ENCODE peak calls at places on chromosomes 4 and X, in nine cellular contexts. T is pancreas, M is MM.1S, X is cardiac fibroblast, Z is WERI-Rb-1, K is left lung, R is AG09309, C is suprapubic skin, B is kidney epithelial cell. Q is an unnamed sample.

GRCh38 chr4:41304221-41304620 is 47.5 kb downstream of the UCHL1 start:
- DNase-seq in T (no peak), M (no peak), X (no peak), Z (no peak), K (no peak), R (no peak), C (no peak), B (no peak), Q (no peak)

GRCh38 chr4:77052352-77052751 is 23.4 kb downstream of the CCNI start:
- DNase-seq in T (peak; percentile 61), M (peak; percentile 46), X (peak; percentile 49), Z (peak; percentile 67), K (no peak), R (no peak), C (no peak), B (no peak), Q (no peak)

GRCh38 chr4:16264798-16265197 is 38.5 kb upstream of the TAPT1 start:
- DNase-seq in T (no peak), M (peak; percentile 55), X (peak; percentile 71), Z (no peak), K (no peak), R (peak; percentile 10), C (no peak), B (no peak), Q (peak; percentile 31)

GRCh38 chr4:77015390-77015789 is 60.4 kb downstream of the CCNI start:
- DNase-seq in T (no peak), M (no peak), X (no peak), Z (no peak), K (no peak), R (no peak), C (no peak), B (no peak), Q (no peak)

GRCh38 chr4:7150083-7150635 is 42.2 kb upstream of the SORCS2 start:
- DNase-seq in T (no peak), M (no peak), X (no peak), Z (no peak), K (no peak), R (no peak), C (no peak), B (no peak), Q (no peak)

GRCh38 chrX:9465380-9466114 is 689 bp downstream of the TBL1X start:
- DNase-seq in T (no peak), M (peak; percentile 27), X (peak; percentile 6), Z (no peak), K (peak; percentile 77), R (no peak), C (no peak), B (no peak), Q (no peak)

GRCh38 chr4:118712872-118713271 is 27.7 kb downstream of the METTL14 start:
- DNase-seq in T (no peak), M (no peak), X (no peak), Z (no peak), K (no peak), R (no peak), C (no peak), B (no peak), Q (no peak)

GRCh38 chr4:101850698-101851097 is 60.2 kb downstream of the BANK1 start:
- DNase-seq in T (no peak), M (no peak), X (no peak), Z (no peak), K (no peak), R (no peak), C (no peak), B (no peak), Q (no peak)

GRCh38 chr4:15587649-15588048 is 67.5 kb downstream of the FBXL5 start:
- DNase-seq in T (no peak), M (no peak), X (peak; percentile 74), Z (no peak), K (no peak), R (no peak), C (no peak), B (no peak), Q (no peak)

GRCh38 chrX:111169141-111169540 is 73.2 kb downstream of the PAK3 start:
- DNase-seq in T (no peak), M (no peak), X (no peak), Z (no peak), K (no peak), R (no peak), C (no peak), B (no peak), Q (no peak)

GRCh38 chr4:2672700-2673099 is 83.4 kb downstream of the TNIP2 start:
- DNase-seq in T (no peak), M (no peak), X (no peak), Z (no peak), K (no peak), R (no peak), C (no peak), B (no peak), Q (no peak)

GRCh38 chrX:148043456-148043855 is 62.3 kb downstream of the FMR1NB start:
- DNase-seq in T (no peak), M (no peak), X (peak; percentile 7), Z (no peak), K (no peak), R (no peak), C (no peak), B (peak; percentile 18), Q (no peak)

GRCh38 chr4:88623097-88623496 is 30.8 kb downstream of the HERC3 start:
- DNase-seq in T (no peak), M (no peak), X (peak; percentile 55), Z (no peak), K (no peak), R (peak; percentile 89), C (no peak), B (no peak), Q (no peak)

GRCh38 chrX:18873189-18873791 is 110.6 kb downstream of the PHKA2 start:
- DNase-seq in T (no peak), M (no peak), X (peak; percentile 71), Z (no peak), K (no peak), R (peak; percentile 32), C (no peak), B (no peak), Q (no peak)

GRCh38 chrX:83008415-83008814 is 499.7 kb upstream of the POU3F4 start:
- DNase-seq in T (no peak), M (peak; percentile 33), X (no peak), Z (no peak), K (no peak), R (no peak), C (no peak), B (no peak), Q (no peak)

GRCh38 chr4:171181090-171181489 is 632.1 kb upstream of the GALNTL6 start:
- DNase-seq in T (no peak), M (no peak), X (no peak), Z (no peak), K (no peak), R (no peak), C (no peak), B (no peak), Q (no peak)

DNA sequence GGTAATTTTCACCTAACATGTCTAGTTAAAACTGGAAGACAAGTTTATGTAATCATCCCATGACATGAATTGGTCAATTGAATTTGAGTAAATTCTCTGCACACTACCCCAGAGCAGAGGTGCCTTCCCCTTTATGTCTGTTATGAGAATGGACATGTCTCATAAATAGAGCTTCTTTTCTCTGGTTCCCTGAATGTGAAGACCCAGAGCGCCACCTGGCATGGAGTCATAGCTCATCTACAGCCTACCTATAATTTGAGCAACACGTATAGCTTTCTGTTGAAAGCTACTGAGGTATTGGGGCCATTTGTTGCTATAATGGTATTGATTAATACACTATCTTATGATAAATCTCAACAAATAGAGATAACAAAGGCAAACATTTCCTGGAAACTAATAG is 626.5 kb upstream of the GALNTL6 start:
- DNase-seq in T (peak; percentile 44), M (peak; percentile 9), X (no peak), Z (peak; percentile 39), K (no peak), R (no peak), C (no peak), B (no peak), Q (no peak)
- TF ChIP-seq CTCF in T (no peak), M (no peak), X (no peak), Z (peak; percentile 23), K (no peak), R (no peak), C (no peak), B (no peak), Q (peak; percentile 12)

DNA sequence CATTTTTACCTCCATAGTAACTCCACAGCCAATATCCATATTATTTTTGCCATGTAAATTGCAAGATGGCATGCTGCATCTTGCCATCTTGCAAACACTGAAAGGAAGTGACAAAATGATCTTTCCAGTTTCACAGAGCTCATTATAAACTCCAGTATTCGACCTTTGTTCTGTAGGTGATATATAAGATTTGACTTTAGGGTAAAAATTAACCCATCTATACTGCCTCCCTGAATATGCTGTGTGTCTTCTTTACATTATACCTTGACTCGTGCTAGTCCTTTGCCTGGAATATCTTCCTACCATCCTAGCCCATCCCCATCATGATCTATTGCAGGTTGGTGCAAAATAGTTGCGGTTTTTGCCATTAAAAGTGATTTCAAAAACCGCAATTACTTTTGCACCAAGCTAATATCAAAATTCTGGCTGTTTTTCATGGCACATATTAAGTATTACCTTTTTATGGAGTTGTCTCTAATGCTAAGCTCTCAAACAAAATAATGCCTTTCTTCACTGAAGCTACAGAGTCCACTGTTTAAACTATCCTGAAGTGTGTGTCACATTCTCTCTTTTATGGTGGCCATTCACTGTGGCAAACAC is 161.1 kb downstream of the PCDH19 start:
- DNase-seq in T (no peak), M (no peak), X (no peak), Z (no peak), K (no peak), R (no peak), C (no peak), B (no peak), Q (no peak)
- H3K4me3 ChIP-seq in T (no peak overlapping the region), M (no peak overlapping the region), X (no peak overlapping the region), Z (no peak overlapping the region), K (no peak overlapping the region), R (no peak overlapping the region), C (no peak overlapping the region), B (no peak overlapping the region), Q (no peak overlapping the region)

DNA sequence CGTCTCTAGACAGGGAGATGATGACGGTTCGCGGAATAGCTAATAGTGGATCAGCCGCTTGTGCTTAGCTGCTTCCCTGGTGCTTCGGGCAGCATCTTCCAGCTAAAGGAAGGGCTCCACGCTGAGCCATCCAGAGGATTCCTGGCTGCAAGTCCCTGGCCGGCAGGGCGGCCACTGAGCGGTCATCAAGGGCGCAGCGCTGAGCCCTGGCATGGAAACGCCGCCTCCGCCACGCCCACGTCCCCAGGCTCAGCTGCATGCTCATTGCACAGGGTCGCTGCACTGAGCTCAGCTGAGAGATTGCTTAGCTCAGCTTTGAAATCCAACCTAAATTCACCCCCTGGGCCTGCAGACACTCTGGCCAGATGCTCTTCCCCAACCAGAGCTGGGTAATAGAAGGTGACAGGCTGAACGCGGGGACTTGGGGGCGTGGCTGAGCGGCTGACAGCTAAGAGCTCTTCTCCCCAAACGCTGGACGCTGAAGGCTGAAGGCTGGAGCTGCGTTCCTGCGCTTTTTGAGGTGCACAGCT is 118.2 kb upstream of the KIT start:
- DNase-seq in T (peak; percentile 42), M (no peak), X (peak; percentile 43), Z (peak; percentile 65), K (peak; percentile 90), R (no peak), C (peak; percentile 81), B (peak; percentile 9), Q (no peak)
- TF ChIP-seq CTCF in T (no peak), M (no peak), X (no peak), Z (peak; percentile 17), K (no peak), R (peak; percentile 5), C (no peak), B (no peak), Q (no peak)

DNA sequence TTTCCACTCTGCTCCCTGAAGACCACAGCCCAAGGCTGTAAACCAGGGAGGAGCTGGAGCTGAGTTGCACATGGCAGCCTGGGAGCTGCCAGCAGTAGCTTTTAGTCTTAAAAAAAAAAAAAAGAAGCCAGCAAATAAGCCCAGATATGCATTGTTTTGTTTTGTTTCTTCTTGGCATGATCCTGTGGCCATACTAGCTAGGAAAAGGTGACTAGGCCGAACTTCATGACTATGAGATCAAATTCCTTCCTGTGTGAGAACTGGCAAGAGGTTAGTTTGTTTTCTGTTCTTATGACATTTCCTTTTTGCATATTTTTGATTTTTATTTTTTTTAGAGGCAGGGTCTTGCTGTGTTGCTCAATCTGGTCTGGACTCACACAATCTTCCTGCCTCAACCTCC is 323.3 kb downstream of the DCTD start:
- DNase-seq in T (no peak), M (no peak), X (peak; percentile 77), Z (no peak), K (no peak), R (no peak), C (no peak), B (no peak), Q (no peak)
- H3K4me3 ChIP-seq in T (no peak overlapping the region), M (no peak overlapping the region), X (no peak overlapping the region), Z (no peak overlapping the region), K (no peak overlapping the region), R (no peak overlapping the region), C (no peak overlapping the region), B (no peak overlapping the region), Q (no peak overlapping the region)

Q was measured in LNCaP clone FGC.